ENCODE peak calls at places on chromosomes 3 and 15, in ten cellular contexts. One of them, this sample, is unnamed.

GRCh38 chr3:112984485-112984884 is 6.3 kb upstream of the GTPBP8 start:
- DNase-seq in RPMI8226: peak
- DNase-seq in naive thymus-derived CD8-positive, alpha-beta T cell: no peak
- DNase-seq in activated CD4-positive, alpha-beta T cell treated with anti-CD3 and anti-CD28 coated beads for 48 hours: peak
- DNase-seq in AG09309: no peak
- DNase-seq in iPS DF 6.9: no peak
- DNase-seq in head of caudate nucleus: no peak
- DNase-seq in GM04504: no peak
- DNase-seq in GM12878: no peak
- DNase-seq in COR-L47: peak
- DNase-seq in this sample: no peak

GRCh38 chr15:95793226-95793625 is 537.3 kb upstream of the NR2F2 start:
- DNase-seq in RPMI8226: no peak
- DNase-seq in naive thymus-derived CD8-positive, alpha-beta T cell: no peak
- DNase-seq in activated CD4-positive, alpha-beta T cell treated with anti-CD3 and anti-CD28 coated beads for 48 hours: no peak
- DNase-seq in AG09309: peak
- DNase-seq in iPS DF 6.9: no peak
- DNase-seq in head of caudate nucleus: no peak
- DNase-seq in GM04504: no peak
- DNase-seq in GM12878: no peak
- DNase-seq in COR-L47: no peak
- DNase-seq in this sample: no peak

GRCh38 chr3:171563298-171563697 is 103.1 kb upstream of the TNIK start:
- DNase-seq in RPMI8226: no peak
- DNase-seq in naive thymus-derived CD8-positive, alpha-beta T cell: no peak
- DNase-seq in activated CD4-positive, alpha-beta T cell treated with anti-CD3 and anti-CD28 coated beads for 48 hours: no peak
- DNase-seq in AG09309: no peak
- DNase-seq in iPS DF 6.9: no peak
- DNase-seq in head of caudate nucleus: no peak
- DNase-seq in GM04504: no peak
- DNase-seq in GM12878: no peak
- DNase-seq in COR-L47: no peak
- DNase-seq in this sample: no peak

GRCh38 chr3:908839-909238 is 184.0 kb upstream of the CNTN6 start:
- DNase-seq in RPMI8226: peak
- DNase-seq in naive thymus-derived CD8-positive, alpha-beta T cell: no peak
- DNase-seq in activated CD4-positive, alpha-beta T cell treated with anti-CD3 and anti-CD28 coated beads for 48 hours: no peak
- DNase-seq in AG09309: no peak
- DNase-seq in iPS DF 6.9: no peak
- DNase-seq in head of caudate nucleus: no peak
- DNase-seq in GM04504: no peak
- DNase-seq in GM12878: no peak
- DNase-seq in COR-L47: no peak
- DNase-seq in this sample: no peak

GRCh38 chr3:152779649-152780048 is 55.3 kb upstream of the P2RY1 start:
- DNase-seq in RPMI8226: no peak
- DNase-seq in naive thymus-derived CD8-positive, alpha-beta T cell: no peak
- DNase-seq in activated CD4-positive, alpha-beta T cell treated with anti-CD3 and anti-CD28 coated beads for 48 hours: no peak
- DNase-seq in AG09309: no peak
- DNase-seq in iPS DF 6.9: peak
- DNase-seq in head of caudate nucleus: no peak
- DNase-seq in GM04504: peak
- DNase-seq in GM12878: no peak
- DNase-seq in COR-L47: no peak
- DNase-seq in this sample: peak

GRCh38 chr3:50219285-50219684 is 14.2 kb downstream of the SLC38A3 start:
- DNase-seq in RPMI8226: no peak
- DNase-seq in naive thymus-derived CD8-positive, alpha-beta T cell: no peak
- DNase-seq in activated CD4-positive, alpha-beta T cell treated with anti-CD3 and anti-CD28 coated beads for 48 hours: no peak
- DNase-seq in AG09309: no peak
- DNase-seq in iPS DF 6.9: no peak
- DNase-seq in head of caudate nucleus: no peak
- DNase-seq in GM04504: no peak
- DNase-seq in GM12878: no peak
- DNase-seq in COR-L47: no peak
- DNase-seq in this sample: no peak

GRCh38 chr15:53453253-53454105 is 306.0 kb downstream of the WDR72 start:
- DNase-seq in RPMI8226: no peak
- DNase-seq in naive thymus-derived CD8-positive, alpha-beta T cell: no peak
- DNase-seq in activated CD4-positive, alpha-beta T cell treated with anti-CD3 and anti-CD28 coated beads for 48 hours: no peak
- DNase-seq in AG09309: no peak
- DNase-seq in iPS DF 6.9: no peak
- DNase-seq in head of caudate nucleus: no peak
- DNase-seq in GM04504: no peak
- DNase-seq in GM12878: no peak
- DNase-seq in COR-L47: no peak
- DNase-seq in this sample: no peak

GRCh38 chr15:52709172-52709979 is 30.2 kb upstream of the ATOSA start:
- DNase-seq in RPMI8226: peak
- DNase-seq in naive thymus-derived CD8-positive, alpha-beta T cell: no peak
- DNase-seq in activated CD4-positive, alpha-beta T cell treated with anti-CD3 and anti-CD28 coated beads for 48 hours: no peak
- DNase-seq in AG09309: no peak
- DNase-seq in iPS DF 6.9: peak
- DNase-seq in head of caudate nucleus: no peak
- DNase-seq in GM04504: no peak
- DNase-seq in GM12878: no peak
- DNase-seq in COR-L47: no peak
- DNase-seq in this sample: peak

GRCh38 chr15:76973362-76973743 is 21.6 kb upstream of the PSTPIP1 start:
- DNase-seq in RPMI8226: peak
- DNase-seq in naive thymus-derived CD8-positive, alpha-beta T cell: peak
- DNase-seq in activated CD4-positive, alpha-beta T cell treated with anti-CD3 and anti-CD28 coated beads for 48 hours: peak
- DNase-seq in AG09309: no peak
- DNase-seq in iPS DF 6.9: peak
- DNase-seq in head of caudate nucleus: peak
- DNase-seq in GM04504: no peak
- DNase-seq in GM12878: no peak
- DNase-seq in COR-L47: no peak
- DNase-seq in this sample: peak

GRCh38 chr15:35186346-35186745 is 101.3 kb upstream of the NANOGP8 start:
- DNase-seq in RPMI8226: no peak
- DNase-seq in naive thymus-derived CD8-positive, alpha-beta T cell: no peak
- DNase-seq in activated CD4-positive, alpha-beta T cell treated with anti-CD3 and anti-CD28 coated beads for 48 hours: no peak
- DNase-seq in AG09309: no peak
- DNase-seq in iPS DF 6.9: no peak
- DNase-seq in head of caudate nucleus: no peak
- DNase-seq in GM04504: no peak
- DNase-seq in GM12878: no peak
- DNase-seq in COR-L47: no peak
- DNase-seq in this sample: no peak

GRCh38 chr3:64321747-64322146 is 96.5 kb upstream of the PRICKLE2 start:
- DNase-seq in RPMI8226: peak
- DNase-seq in naive thymus-derived CD8-positive, alpha-beta T cell: no peak
- DNase-seq in activated CD4-positive, alpha-beta T cell treated with anti-CD3 and anti-CD28 coated beads for 48 hours: no peak
- DNase-seq in AG09309: no peak
- DNase-seq in iPS DF 6.9: no peak
- DNase-seq in head of caudate nucleus: no peak
- DNase-seq in GM04504: no peak
- DNase-seq in GM12878: no peak
- DNase-seq in COR-L47: no peak
- DNase-seq in this sample: no peak

GRCh38 chr3:85498177-85498576 is 539.4 kb downstream of the CADM2 start:
- DNase-seq in RPMI8226: no peak
- DNase-seq in naive thymus-derived CD8-positive, alpha-beta T cell: no peak
- DNase-seq in activated CD4-positive, alpha-beta T cell treated with anti-CD3 and anti-CD28 coated beads for 48 hours: no peak
- DNase-seq in AG09309: no peak
- DNase-seq in iPS DF 6.9: no peak
- DNase-seq in head of caudate nucleus: no peak
- DNase-seq in GM04504: no peak
- DNase-seq in GM12878: peak
- DNase-seq in COR-L47: no peak
- DNase-seq in this sample: no peak